ENCODE peak calls at places on chromosome 3, in ten cellular contexts. X is NCI-H748 treated with DMSO at 0.1 percent for 48 hours, M is NCI-H1092, N is endodermal cell, K is NCI-H1105, E is RPMI8226, J is AG09309, H is Panc1, L is posterior vena cava, W is anterior cingulate cortex. Z is an unnamed sample.
A peak's percentile ranks its signal among the peaks of the same experiment; 100 is the strongest.

GRCh38 chr3:159548675-159549335 is 439.8 kb upstream of the IL12A start:
- DNase-seq in N (no peak), X (no peak), K (no peak), E (no peak), L (no peak), M (no peak), H (no peak), W (no peak), J (no peak), Z (no peak)

GRCh38 chr3:18559323-18559972 is 134.3 kb upstream of the SATB1 start:
- DNase-seq in H (peak; percentile 8), J (peak; percentile 10), N (peak; percentile 80), L (no peak), W (no peak), E (peak; percentile 36), X (peak; percentile 69), K (no peak), M (peak; percentile 10), Z (peak; percentile 1)

GRCh38 chr3:184237772-184238171 is 8.4 kb downstream of the VWA5B2 start:
- DNase-seq in L (no peak), J (no peak), X (no peak), W (no peak), M (no peak), K (no peak), E (no peak), N (no peak), H (no peak), Z (no peak)

GRCh38 chr3:158808697-158809096 is 6.8 kb downstream of the MFSD1 start:
- DNase-seq in J (peak; percentile 21), H (no peak), X (no peak), W (no peak), K (no peak), E (peak; percentile 93), N (no peak), M (no peak), L (no peak), Z (no peak)

GRCh38 chr3:135325726-135326245 is 530.7 kb downstream of the EPHB1 start:
- DNase-seq in H (no peak), L (no peak), W (no peak), E (no peak), K (peak; percentile 80), N (no peak), X (peak; percentile 13), J (no peak), M (no peak), Z (no peak)

GRCh38 chr3:113436794-113437193 is 4.5 kb downstream of the CFAP44 start:
- DNase-seq in H (no peak), K (no peak), X (no peak), L (no peak), M (no peak), J (peak; percentile 29), N (no peak), E (no peak), W (no peak), Z (no peak)

GRCh38 chr3:143155756-143156155 is 36.2 kb downstream of the CHST2 start:
- DNase-seq in X (no peak), J (no peak), W (no peak), K (no peak), H (no peak), E (no peak), N (no peak), L (no peak), M (no peak), Z (no peak)

GRCh38 chr3:53375019-53375418 is 27.7 kb upstream of the DCP1A start:
- DNase-seq in M (peak; percentile 17), N (peak; percentile 92), E (peak; percentile 69), L (peak; percentile 83), W (peak; percentile 61), X (peak; percentile 22), K (no peak), H (peak; percentile 42), J (no peak), Z (peak; percentile 20)

GRCh38 chr3:108472011-108472591 is 38.3 kb downstream of the MYH15 start:
- DNase-seq in L (no peak), H (peak; percentile 88), M (no peak), E (no peak), N (no peak), J (peak; percentile 79), W (no peak), X (no peak), K (no peak), Z (no peak)

GRCh38 chr3:134419214-134419965 is 45.1 kb upstream of the AMOTL2 start:
- DNase-seq in L (no peak), X (peak; percentile 25), N (no peak), K (no peak), E (no peak), J (no peak), W (no peak), H (no peak), M (peak; percentile 16), Z (no peak)

GRCh38 chr3:13424111-13424844 is 4.2 kb upstream of the NUP210 start:
- DNase-seq in J (no peak), L (no peak), M (no peak), H (no peak), K (no peak), E (no peak), N (no peak), X (no peak), W (no peak), Z (no peak)

GRCh38 chr3:8387591-8387990 is 114.0 kb upstream of the LMCD1 start:
- DNase-seq in W (no peak), K (no peak), E (no peak), H (no peak), X (no peak), L (no peak), N (no peak), M (no peak), J (no peak), Z (no peak)

GRCh38 chr3:101850327-101851048 is 1.2 kb downstream of the NFKBIZ start:
- DNase-seq in J (peak; percentile 52), X (peak; percentile 36), L (no peak), H (no peak), E (peak; percentile 51), M (no peak), W (no peak), K (no peak), N (no peak), Z (peak; percentile 39)

GRCh38 chr3:112654492-112654891 is 13.5 kb upstream of the CCDC80 start:
- DNase-seq in J (no peak), X (no peak), K (no peak), M (no peak), L (no peak), H (no peak), E (no peak), N (no peak), W (no peak), Z (no peak)

GRCh38 chr3:174397848-174398247 is 461.3 kb upstream of the NAALADL2 start:
- DNase-seq in J (no peak), N (no peak), L (no peak), E (peak; percentile 51), H (no peak), W (no peak), K (no peak), M (no peak), X (no peak), Z (no peak)

GRCh38 chr3:63193647-63194046 is 84.5 kb upstream of the SYNPR start:
- DNase-seq in E (peak; percentile 17), H (no peak), M (peak; percentile 35), K (peak; percentile 8), J (peak; percentile 11), L (no peak), N (no peak), W (peak; percentile 1), X (peak; percentile 65), Z (no peak)

GRCh38 chr3:108132727-108133373 is 42.0 kb upstream of the CD47 start:
- DNase-seq in N (no peak), H (peak; percentile 61), E (no peak), W (no peak), L (no peak), J (no peak), X (no peak), K (no peak), M (no peak), Z (no peak)

GRCh38 chr3:57335273-57335938 is 42.9 kb upstream of the ASB14 start:
- DNase-seq in H (no peak), L (no peak), X (no peak), J (no peak), M (no peak), E (no peak), K (no peak), N (no peak), W (no peak), Z (no peak)

GRCh38 chr3:81985996-81986723 is 224.7 kb upstream of the GBE1 start:
- DNase-seq in K (no peak), W (no peak), M (no peak), E (no peak), L (no peak), N (no peak), H (no peak), X (no peak), J (no peak), Z (no peak)

GRCh38 chr3:68090571-68090970 is 436.2 kb upstream of the SUCLG2 start:
- DNase-seq in M (no peak), W (no peak), N (no peak), K (no peak), E (no peak), L (no peak), H (no peak), X (no peak), J (no peak), Z (no peak)

GRCh38 chr3:18422972-18423371 is 2.2 kb downstream of the SATB1 start:
- DNase-seq in K (no peak), J (no peak), X (no peak), H (no peak), E (no peak), W (no peak), M (no peak), L (no peak), N (no peak), Z (no peak)

GRCh38 chr3:64316971-64317370 is 91.7 kb upstream of the PRICKLE2 start:
- DNase-seq in J (no peak), X (no peak), K (no peak), W (no peak), E (no peak), M (no peak), N (no peak), H (no peak), L (no peak), Z (no peak)

GRCh38 chr3:16070707-16071106 is 103.8 kb upstream of the GALNT15 start:
- DNase-seq in H (no peak), N (no peak), L (peak; percentile 79), J (no peak), X (no peak), E (no peak), W (peak; percentile 9), M (no peak), K (no peak), Z (no peak)

GRCh38 chr3:44825264-44825925 is 36.3 kb upstream of the TMEM42 start:
- DNase-seq in X (no peak), H (no peak), M (no peak), E (no peak), L (no peak), W (no peak), N (no peak), K (no peak), J (peak; percentile 38), Z (no peak)

GRCh38 chr3:72907131-72907697 is 19.4 kb downstream of the GXYLT2 start:
- DNase-seq in N (no peak), L (no peak), X (no peak), H (no peak), W (no peak), K (no peak), M (no peak), E (no peak), J (peak; percentile 70), Z (no peak)

GRCh38 chr3:11224870-11225251 is 47.3 kb upstream of the ATG7 start:
- DNase-seq in M (no peak), K (no peak), E (no peak), N (no peak), L (no peak), X (no peak), J (no peak), H (no peak), W (no peak), Z (no peak)

GRCh38 chr3:66115858-66116654 is 77.3 kb upstream of the MAGI1 start:
- DNase-seq in E (no peak), H (no peak), M (no peak), X (no peak), K (no peak), J (peak; percentile 80), N (peak; percentile 83), L (peak; percentile 82), W (no peak), Z (no peak)

GRCh38 chr3:9951962-9952805 is at the start of gene PRRT3:
- DNase-seq in K (peak; percentile 34), N (peak; percentile 88), W (peak; percentile 35), M (peak; percentile 2), H (no peak), L (no peak), J (no peak), X (no peak), E (peak; percentile 62), Z (peak; percentile 41)